ENCODE peak calls at places on chromosomes 13 and 19, in six cellular contexts. I is aorta, A is transverse colon, Y is bronchial epithelial cell, J is tibial artery, M is BE2C. D is an unnamed sample. For H3K36me3, the result is how much of the 10 kb centered on the place peaks cover.

GRCh38 chr13:65914707-65915106 is 1315.4 kb downstream of the PCDH9 start:
- DNase-seq in I (no peak), A (no peak), Y (peak), J (no peak), M (no peak), D (no peak)

GRCh38 chr19:54114340-54114826 is 1.1 kb downstream of the TFPT start:
- DNase-seq in I (peak), A (peak), Y (peak), J (no peak), M (peak), D (no peak)

GRCh38 chr13:103031332-103031873 is 34.8 kb downstream of the SLC10A2 start:
- DNase-seq in I (no peak), A (no peak), Y (peak), J (no peak), M (no peak), D (no peak)

GRCh38 chr13:89375839-89376238 is 1704.7 kb downstream of the SLITRK5 start:
- DNase-seq in I (no peak), A (no peak), Y (peak), J (no peak), M (no peak), D (peak)

GRCh38 chr13:76016799-76017198 is 380.7 kb downstream of the LMO7 start:
- DNase-seq in I (no peak), A (peak), Y (peak), J (no peak), M (peak), D (peak)

GRCh38 chr19:48030073-48030472 is 13.8 kb downstream of the CABP5 start:
- DNase-seq in I (no peak), A (no peak), Y (no peak), J (no peak), M (no peak), D (no peak)

GRCh38 chr13:51576754-51577153 is 7.5 kb upstream of the WDFY2 start:
- DNase-seq in I (no peak), A (no peak), Y (peak), J (no peak), M (no peak), D (no peak)

GRCh38 chr13:42991892-42992584 is at the start of gene EPSTI1:
- DNase-seq in I (peak), A (peak), Y (peak), J (peak), M (no peak), D (peak)

GRCh38 chr13:40052954-40053353 is 397.5 kb downstream of the COG6 start:
- DNase-seq in I (no peak), A (no peak), Y (no peak), J (no peak), M (no peak), D (no peak)

GRCh38 chr19:56880592-56881190 is 40.2 kb upstream of the PEG3 start:
- DNase-seq in I (no peak), A (no peak), Y (no peak), J (no peak), M (no peak), D (no peak)

GRCh38 chr19:8209111-8209964 is at the start of gene CERS4:
- DNase-seq in I (peak), A (peak), Y (no peak), J (peak), M (peak), D (peak)

GRCh38 chr13:40651866-40652587 is 14.4 kb downstream of the FOXO1 start:
- DNase-seq in I (no peak), A (no peak), Y (no peak), J (no peak), M (no peak), D (no peak)

GRCh38 chr13:113534236-113534860 is 43.8 kb upstream of the DCUN1D2 start:
- DNase-seq in I (no peak), A (no peak), Y (peak), J (peak), M (no peak), D (no peak)
- H3K36me3 ChIP-seq in I (under half), A (under half), Y (under half), J (half or more), M (under half), D (under half)

GRCh38 chr19:12015015-12015752 is 20.3 kb downstream of the ZNF433 start:
- DNase-seq in I (no peak), A (no peak), Y (no peak), J (no peak), M (no peak), D (no peak)

DNA sequence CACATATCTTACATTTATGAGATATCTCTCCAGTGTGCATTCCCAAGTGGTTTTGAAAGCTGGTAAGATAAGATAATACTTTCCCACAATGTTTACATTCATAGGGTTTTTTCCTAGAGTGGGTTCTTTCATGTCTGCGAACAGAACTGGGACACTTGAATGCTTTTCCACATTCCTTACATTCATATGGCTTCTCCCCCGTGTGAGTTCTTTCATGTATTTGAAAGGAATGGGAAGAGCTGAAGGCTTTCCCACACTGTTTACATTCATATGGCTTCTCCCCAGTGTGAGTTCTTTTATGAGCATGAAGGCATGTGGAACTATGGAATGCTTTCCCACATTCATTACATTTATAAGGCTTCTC is 19.7 kb downstream of the ZNF433 start:
- DNase-seq in I (no peak), A (no peak), Y (no peak), J (no peak), M (no peak), D (no peak)
- H3K36me3 ChIP-seq in I (under half), A (under half), Y (under half), J (under half), M (under half), D (half or more)

DNA sequence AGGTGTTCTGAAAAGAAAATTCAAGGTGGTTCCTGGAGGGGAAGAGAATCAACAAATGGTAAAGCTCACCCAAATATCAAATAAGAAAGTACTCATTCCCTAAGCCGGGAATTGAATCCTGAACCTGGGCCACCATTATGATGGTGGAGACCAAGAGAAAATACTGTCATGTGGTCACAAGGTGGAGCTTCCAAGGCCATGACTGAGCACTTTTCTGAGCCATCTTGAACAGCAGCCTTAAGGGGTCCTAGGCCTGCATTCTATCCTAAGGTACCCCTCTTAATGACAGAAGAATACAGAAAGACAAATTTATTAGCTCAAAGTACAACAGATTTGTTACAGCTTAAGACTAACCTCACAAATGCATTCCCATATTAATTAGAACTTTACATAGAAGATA is 9.6 kb downstream of the ZNF431 start:
- DNase-seq in I (no peak), A (no peak), Y (no peak), J (no peak), M (no peak), D (no peak)
- H3K36me3 ChIP-seq in I (under half), A (under half), Y (under half), J (under half), M (under half), D (half or more)

DNA sequence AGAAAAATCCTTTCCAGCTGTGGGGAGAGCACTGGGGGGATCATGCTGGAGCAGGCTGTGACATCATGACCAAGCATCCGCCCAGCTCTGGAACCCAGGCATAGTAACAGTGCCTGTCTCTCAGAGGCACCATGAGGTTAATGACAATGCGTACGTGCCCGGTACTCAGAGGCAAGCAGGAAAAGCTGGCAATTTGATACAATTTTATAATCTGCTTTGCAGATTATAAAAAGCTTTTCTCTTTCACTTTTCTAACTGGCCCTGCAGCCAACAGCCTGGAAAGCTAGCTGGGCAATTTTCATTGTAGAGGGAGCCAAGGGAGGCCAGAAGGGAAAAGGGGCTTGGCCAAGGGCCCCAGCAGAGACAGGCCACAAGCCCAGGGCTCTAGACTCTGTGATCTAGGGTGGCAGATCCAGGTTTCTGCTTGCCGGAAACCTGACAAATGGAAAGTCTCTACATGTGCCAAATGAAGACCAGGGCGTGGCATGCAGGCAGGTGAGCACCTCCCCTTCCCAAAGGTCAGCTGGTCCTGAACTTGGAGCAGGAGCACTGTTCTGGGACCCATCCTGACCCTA is 22.7 kb downstream of the VRK3 start:
- DNase-seq in I (no peak), A (no peak), Y (no peak), J (no peak), M (no peak), D (no peak)
- H3K36me3 ChIP-seq in I (under half), A (under half), Y (under half), J (half or more), M (under half), D (under half)

DNA sequence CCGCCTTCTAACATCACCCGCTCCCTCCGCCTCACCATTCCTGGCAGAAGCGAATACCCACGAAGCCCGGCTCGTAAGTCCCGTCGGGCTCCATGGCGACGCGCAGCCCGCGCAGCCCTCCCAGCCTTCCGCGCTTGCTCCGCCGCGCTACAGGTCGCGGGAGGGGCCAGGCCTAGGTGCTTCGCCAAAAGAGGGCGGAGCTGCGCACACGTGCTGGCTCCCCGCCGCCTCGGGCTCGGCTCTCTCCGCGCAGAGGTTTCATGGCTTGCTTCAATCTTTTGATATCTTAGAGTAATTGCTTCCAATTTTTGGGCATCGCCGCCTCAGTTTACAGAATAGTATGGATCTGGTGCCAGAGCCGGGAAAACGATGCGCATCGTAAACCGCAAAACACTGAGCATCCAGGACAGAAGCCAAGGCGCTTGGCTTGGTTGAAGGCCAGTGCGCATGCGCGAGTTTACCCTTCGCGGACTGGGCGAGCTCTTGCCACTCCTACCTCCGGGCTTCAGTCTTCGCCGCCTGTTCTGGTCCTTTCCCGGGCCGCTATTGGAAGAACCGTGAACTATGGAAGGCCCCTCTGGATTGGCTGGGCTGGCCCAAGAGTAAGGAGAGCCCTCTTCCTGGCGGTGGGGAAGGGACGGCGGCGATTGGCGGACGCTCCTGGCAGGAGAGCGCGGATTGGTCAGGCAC is at the start of gene POLR2I:
- DNase-seq in I (peak), A (peak), Y (peak), J (peak), M (peak), D (peak)
- H3K36me3 ChIP-seq in I (under half), A (under half), Y (under half), J (half or more), M (under half), D (under half)

GRCh38 chr19:19279853-19280252 is 6.8 kb upstream of the TM6SF2 start:
- DNase-seq in I (no peak), A (no peak), Y (no peak), J (no peak), M (no peak), D (no peak)

GRCh38 chr19:19280561-19280960 is 7.5 kb upstream of the TM6SF2 start:
- DNase-seq in I (no peak), A (no peak), Y (no peak), J (no peak), M (no peak), D (no peak)

GRCh38 chr19:19285723-19286122 is 12.6 kb upstream of the TM6SF2 start:
- DNase-seq in I (no peak), A (no peak), Y (no peak), J (no peak), M (no peak), D (no peak)
- H3K36me3 ChIP-seq in I (under half), A (under half), Y (under half), J (half or more), M (half or more), D (under half)

DNA sequence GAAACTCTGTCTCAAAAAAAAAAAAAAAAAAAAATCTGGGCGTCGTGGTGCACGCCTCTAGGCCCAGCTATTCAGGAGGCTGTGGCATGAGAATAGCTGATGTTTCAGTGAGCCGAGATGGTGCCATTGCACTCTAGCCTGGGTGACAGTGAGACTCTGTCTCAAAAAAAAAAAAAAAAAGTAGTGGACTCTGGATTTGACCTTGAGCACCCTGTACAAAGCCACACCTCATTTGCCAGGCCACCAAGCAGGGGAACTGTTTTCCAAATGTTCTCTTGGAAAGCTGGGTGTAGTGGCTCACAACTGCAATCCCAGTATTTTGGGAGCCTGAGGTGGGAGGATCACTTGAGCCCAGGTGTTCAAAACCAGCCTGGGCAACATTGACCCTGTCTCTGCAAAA is 3.8 kb upstream of the ZNF555 start:
- DNase-seq in I (no peak), A (no peak), Y (no peak), J (no peak), M (no peak), D (no peak)
- H3K36me3 ChIP-seq in I (under half), A (under half), Y (under half), J (under half), M (under half), D (under half)

GRCh38 chr19:46990998-46991676 is 28.5 kb upstream of the NPAS1 start:
- DNase-seq in I (peak), A (peak), Y (peak), J (peak), M (peak), D (peak)
- H3K36me3 ChIP-seq in I (under half), A (under half), Y (under half), J (half or more), M (under half), D (under half)